ENCODE peak calls at places on chromosomes 16 and 17, in four cellular contexts. One of them, this sample, is unnamed.
A peak's percentile ranks its signal among the peaks of the same experiment; 100 is the strongest.

GRCh38 chr16:21264226-21265036 is 13.7 kb downstream of the CRYM start:
- DNase-seq in breast epithelium: no peak
- DNase-seq in AG04450: no peak
- DNase-seq in CD8-positive, alpha-beta T cell: no peak
- DNase-seq in this sample: no peak

GRCh38 chr17:17834974-17835373 is 1.8 kb downstream of the SREBF1 start:
- DNase-seq in breast epithelium: no peak
- DNase-seq in AG04450: no peak
- DNase-seq in CD8-positive, alpha-beta T cell: no peak
- DNase-seq in this sample: no peak

GRCh38 chr17:77096570-77097214 is 44.1 kb upstream of the SEC14L1 start:
- DNase-seq in breast epithelium: no peak
- DNase-seq in AG04450: no peak
- DNase-seq in CD8-positive, alpha-beta T cell: no peak
- DNase-seq in this sample: no peak

GRCh38 chr17:74750039-74750326 is 1.6 kb downstream of the NHERF1 start:
- DNase-seq in breast epithelium: no peak
- DNase-seq in AG04450: no peak
- DNase-seq in CD8-positive, alpha-beta T cell: no peak
- DNase-seq in this sample: no peak

GRCh38 chr17:79837888-79838540 is 1.2 kb downstream of the CBX4 start:
- DNase-seq in breast epithelium: no peak
- DNase-seq in AG04450: no peak
- DNase-seq in CD8-positive, alpha-beta T cell: peak; percentile 42
- DNase-seq in this sample: no peak

GRCh38 chr17:49638818-49639217 is 39.1 kb downstream of the SPOP start:
- DNase-seq in breast epithelium: no peak
- DNase-seq in AG04450: no peak
- DNase-seq in CD8-positive, alpha-beta T cell: no peak
- DNase-seq in this sample: no peak

GRCh38 chr16:11511328-11511727 is 75.4 kb downstream of the LITAF start:
- DNase-seq in breast epithelium: no peak
- DNase-seq in AG04450: no peak
- DNase-seq in CD8-positive, alpha-beta T cell: no peak
- DNase-seq in this sample: no peak

GRCh38 chr17:66451188-66452149 is 149.1 kb downstream of the PRKCA start:
- DNase-seq in breast epithelium: no peak
- DNase-seq in AG04450: no peak
- DNase-seq in CD8-positive, alpha-beta T cell: no peak
- DNase-seq in this sample: no peak

GRCh38 chr16:81896902-81897301 is 114.4 kb downstream of the SDR42E1 start:
- DNase-seq in breast epithelium: no peak
- DNase-seq in AG04450: no peak
- DNase-seq in CD8-positive, alpha-beta T cell: no peak
- DNase-seq in this sample: no peak

GRCh38 chr16:31488630-31489564 is 6.0 kb downstream of the SLC5A2 start:
- DNase-seq in breast epithelium: no peak
- DNase-seq in AG04450: no peak
- DNase-seq in CD8-positive, alpha-beta T cell: no peak
- DNase-seq in this sample: no peak

GRCh38 chr17:65134035-65134434 is 3.1 kb upstream of the RGS9 start:
- DNase-seq in breast epithelium: no peak
- DNase-seq in AG04450: no peak
- DNase-seq in CD8-positive, alpha-beta T cell: no peak
- DNase-seq in this sample: no peak

GRCh38 chr17:62790554-62790953 is 17.6 kb downstream of the MARCHF10 start:
- DNase-seq in breast epithelium: no peak
- DNase-seq in AG04450: no peak
- DNase-seq in CD8-positive, alpha-beta T cell: no peak
- DNase-seq in this sample: no peak

GRCh38 chr17:6159541-6160187 is 89.5 kb downstream of the WSCD1 start:
- DNase-seq in breast epithelium: no peak
- DNase-seq in AG04450: no peak
- DNase-seq in CD8-positive, alpha-beta T cell: no peak
- DNase-seq in this sample: no peak

GRCh38 chr16:20359997-20360396 is 7.5 kb upstream of the UMOD start:
- DNase-seq in breast epithelium: no peak
- DNase-seq in AG04450: no peak
- DNase-seq in CD8-positive, alpha-beta T cell: no peak
- DNase-seq in this sample: no peak

GRCh38 chr17:48121921-48122650 is 14.5 kb downstream of the SNX11 start:
- DNase-seq in breast epithelium: no peak
- DNase-seq in AG04450: no peak
- DNase-seq in CD8-positive, alpha-beta T cell: no peak
- DNase-seq in this sample: no peak

GRCh38 chr16:85334718-85335583 is 222.7 kb upstream of the CIBAR2 start:
- DNase-seq in breast epithelium: no peak
- DNase-seq in AG04450: no peak
- DNase-seq in CD8-positive, alpha-beta T cell: no peak
- DNase-seq in this sample: no peak
- H3K27ac ChIP-seq in breast epithelium: no peak overlapping the region
- H3K27ac ChIP-seq in AG04450: no peak overlapping the region
- H3K27ac ChIP-seq in CD8-positive, alpha-beta T cell: peak overlapping the region; percentile 36
- H3K27ac ChIP-seq in this sample: no peak overlapping the region

DNA sequence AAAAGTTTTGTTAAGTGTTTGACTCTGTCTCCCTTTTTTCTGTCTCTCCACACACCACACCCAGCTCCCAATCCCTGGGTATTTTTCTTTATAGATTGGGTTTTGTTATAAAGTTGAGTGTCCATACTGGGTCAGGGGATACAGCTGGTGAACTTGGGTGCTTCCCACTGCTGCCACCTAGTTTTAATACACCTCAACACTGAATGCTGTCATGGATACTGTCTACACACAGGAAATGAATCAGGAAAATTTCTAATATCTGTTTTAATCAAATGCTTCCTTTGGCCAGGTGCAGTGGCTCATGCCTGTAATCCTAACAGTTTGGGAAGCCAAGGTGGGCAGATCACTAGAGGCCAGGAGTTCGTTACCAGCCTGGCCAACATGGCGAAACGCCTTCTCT is 5.3 kb upstream of the TAOK1 start:
- DNase-seq in breast epithelium: no peak
- DNase-seq in AG04450: no peak
- DNase-seq in CD8-positive, alpha-beta T cell: no peak
- DNase-seq in this sample: no peak
- TF ChIP-seq CTCF in breast epithelium: no peak
- TF ChIP-seq CTCF in AG04450: no peak
- TF ChIP-seq CTCF in CD8-positive, alpha-beta T cell: no peak
- TF ChIP-seq CTCF in this sample: no peak

GRCh38 chr16:4404247-4404966 is 12.0 kb downstream of the CORO7 start:
- DNase-seq in breast epithelium: no peak
- DNase-seq in AG04450: no peak
- DNase-seq in CD8-positive, alpha-beta T cell: no peak
- DNase-seq in this sample: no peak
- H3K27ac ChIP-seq in breast epithelium: no peak overlapping the region
- H3K27ac ChIP-seq in AG04450: no peak overlapping the region
- H3K27ac ChIP-seq in CD8-positive, alpha-beta T cell: no peak overlapping the region
- H3K27ac ChIP-seq in this sample: no peak overlapping the region

DNA sequence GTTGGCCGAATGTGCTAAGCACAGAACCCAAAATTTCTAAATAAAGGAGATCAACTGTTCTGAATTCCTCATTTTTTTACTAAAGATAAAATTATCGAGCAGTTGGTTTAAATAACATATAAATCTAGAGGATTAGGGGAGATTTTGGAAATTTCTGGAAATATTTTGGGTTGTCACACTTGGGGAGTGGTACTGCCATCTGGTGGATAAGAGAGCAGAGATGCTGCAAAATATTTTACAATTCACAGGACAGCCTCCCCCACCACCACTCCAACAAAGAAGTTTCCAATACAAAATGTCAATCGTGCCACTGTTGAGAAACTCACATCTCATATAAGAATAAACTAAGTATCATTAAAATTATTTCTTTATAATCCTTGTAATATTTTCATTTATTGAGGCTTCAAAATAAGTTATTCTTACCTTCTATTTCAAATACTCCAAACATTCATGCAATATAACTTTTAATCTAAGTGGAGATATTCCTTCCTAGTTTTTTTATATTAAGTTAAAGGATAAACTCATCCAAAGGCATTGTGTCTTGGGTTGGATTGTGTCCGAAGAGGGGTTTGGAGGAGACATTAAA is 17.0 kb upstream of the ABCA8 start:
- DNase-seq in breast epithelium: no peak
- DNase-seq in AG04450: no peak
- DNase-seq in CD8-positive, alpha-beta T cell: no peak
- DNase-seq in this sample: no peak
- TF ChIP-seq CTCF in breast epithelium: no peak
- TF ChIP-seq CTCF in AG04450: peak; percentile 77
- TF ChIP-seq CTCF in CD8-positive, alpha-beta T cell: no peak
- TF ChIP-seq CTCF in this sample: peak; percentile 84

GRCh38 chr17:78146881-78147280 is 696 bp downstream of the C17orf99 start:
- DNase-seq in breast epithelium: no peak
- DNase-seq in AG04450: no peak
- DNase-seq in CD8-positive, alpha-beta T cell: no peak
- DNase-seq in this sample: no peak
- H3K27ac ChIP-seq in breast epithelium: peak overlapping the region; percentile 54
- H3K27ac ChIP-seq in AG04450: peak overlapping the region; percentile 11
- H3K27ac ChIP-seq in CD8-positive, alpha-beta T cell: no peak overlapping the region
- H3K27ac ChIP-seq in this sample: no peak overlapping the region

DNA sequence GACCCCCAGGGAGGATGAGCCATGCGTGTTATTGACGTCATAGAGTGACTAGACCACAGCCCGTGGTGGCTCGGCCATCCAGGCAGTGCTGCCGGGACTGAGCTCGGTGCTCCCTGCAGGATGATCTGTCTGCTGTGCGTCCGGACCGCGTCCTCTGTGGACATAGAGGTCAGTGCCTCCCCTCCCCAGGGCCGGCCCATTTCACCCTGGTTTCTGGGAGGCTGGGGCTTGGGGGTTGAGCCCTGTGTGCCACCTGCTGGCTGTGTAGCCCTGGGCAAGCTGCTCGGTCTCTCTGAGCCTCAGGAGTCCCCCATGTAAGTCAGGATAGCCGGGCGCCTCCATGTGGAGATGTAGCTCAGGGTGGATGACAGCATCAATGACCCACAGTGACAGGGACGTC is 8.3 kb downstream of the TSC2 start:
- DNase-seq in breast epithelium: no peak
- DNase-seq in AG04450: no peak
- DNase-seq in CD8-positive, alpha-beta T cell: no peak
- DNase-seq in this sample: peak; percentile 46
- TF ChIP-seq CTCF in breast epithelium: no peak
- TF ChIP-seq CTCF in AG04450: peak; percentile 34
- TF ChIP-seq CTCF in CD8-positive, alpha-beta T cell: no peak
- TF ChIP-seq CTCF in this sample: peak; percentile 46

GRCh38 chr16:78118469-78119025 is 19.1 kb downstream of the WWOX start:
- DNase-seq in breast epithelium: no peak
- DNase-seq in AG04450: no peak
- DNase-seq in CD8-positive, alpha-beta T cell: no peak
- DNase-seq in this sample: no peak

GRCh38 chr16:78125112-78125844 is 25.8 kb downstream of the WWOX start:
- DNase-seq in breast epithelium: no peak
- DNase-seq in AG04450: no peak
- DNase-seq in CD8-positive, alpha-beta T cell: no peak
- DNase-seq in this sample: no peak

GRCh38 chr16:78126662-78127061 is 27.2 kb downstream of the WWOX start:
- DNase-seq in breast epithelium: no peak
- DNase-seq in AG04450: no peak
- DNase-seq in CD8-positive, alpha-beta T cell: no peak
- DNase-seq in this sample: no peak

GRCh38 chr16:78127130-78127529 is 27.7 kb downstream of the WWOX start:
- DNase-seq in breast epithelium: no peak
- DNase-seq in AG04450: no peak
- DNase-seq in CD8-positive, alpha-beta T cell: no peak
- DNase-seq in this sample: no peak

GRCh38 chr16:78122774-78123315 is 23.4 kb downstream of the WWOX start:
- DNase-seq in breast epithelium: peak; percentile 73
- DNase-seq in AG04450: peak; percentile 15
- DNase-seq in CD8-positive, alpha-beta T cell: no peak
- DNase-seq in this sample: no peak
- H3K27ac ChIP-seq in breast epithelium: peak overlapping the region; percentile 88
- H3K27ac ChIP-seq in AG04450: no peak overlapping the region
- H3K27ac ChIP-seq in CD8-positive, alpha-beta T cell: no peak overlapping the region
- H3K27ac ChIP-seq in this sample: peak overlapping the region; percentile 98

DNA sequence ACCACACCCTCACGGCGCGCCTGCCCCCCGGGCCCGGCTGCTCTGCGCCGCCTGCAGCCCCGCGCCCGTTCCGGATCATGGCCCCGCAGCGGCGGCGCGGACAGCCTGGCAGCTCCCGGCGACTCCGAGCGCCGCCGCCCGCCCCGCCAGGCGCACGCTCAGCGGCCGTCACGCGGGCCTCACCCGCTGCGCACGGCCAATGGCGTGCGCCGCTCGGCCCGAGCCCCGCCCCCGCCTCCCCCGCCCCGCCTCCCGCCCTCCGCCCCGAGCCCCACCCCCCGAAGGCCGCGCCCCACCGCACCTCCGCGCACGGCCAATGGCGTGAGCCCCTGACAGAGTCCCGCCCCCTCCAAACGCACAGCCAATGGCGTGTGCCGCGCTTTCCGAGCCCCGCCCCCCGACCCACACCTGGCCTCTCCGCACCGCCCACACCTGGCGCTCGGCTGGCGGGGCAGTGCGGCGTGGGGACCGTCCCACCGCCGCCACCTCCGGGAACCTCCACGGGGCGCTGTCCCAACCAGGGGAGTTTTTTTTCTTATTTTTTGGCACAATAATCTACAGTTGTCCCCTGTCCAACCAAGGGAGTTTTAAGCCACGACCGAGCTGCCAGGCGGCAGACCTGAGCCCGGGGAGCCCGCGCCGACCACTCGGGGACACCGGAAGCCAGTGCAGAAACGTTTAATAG is at the start of gene PCYT2:
- DNase-seq in breast epithelium: peak; percentile 94
- DNase-seq in AG04450: peak; percentile 42
- DNase-seq in CD8-positive, alpha-beta T cell: peak; percentile 91
- DNase-seq in this sample: peak; percentile 82
- TF ChIP-seq CTCF in breast epithelium: no peak
- TF ChIP-seq CTCF in AG04450: no peak
- TF ChIP-seq CTCF in CD8-positive, alpha-beta T cell: no peak
- TF ChIP-seq CTCF in this sample: no peak

DNA sequence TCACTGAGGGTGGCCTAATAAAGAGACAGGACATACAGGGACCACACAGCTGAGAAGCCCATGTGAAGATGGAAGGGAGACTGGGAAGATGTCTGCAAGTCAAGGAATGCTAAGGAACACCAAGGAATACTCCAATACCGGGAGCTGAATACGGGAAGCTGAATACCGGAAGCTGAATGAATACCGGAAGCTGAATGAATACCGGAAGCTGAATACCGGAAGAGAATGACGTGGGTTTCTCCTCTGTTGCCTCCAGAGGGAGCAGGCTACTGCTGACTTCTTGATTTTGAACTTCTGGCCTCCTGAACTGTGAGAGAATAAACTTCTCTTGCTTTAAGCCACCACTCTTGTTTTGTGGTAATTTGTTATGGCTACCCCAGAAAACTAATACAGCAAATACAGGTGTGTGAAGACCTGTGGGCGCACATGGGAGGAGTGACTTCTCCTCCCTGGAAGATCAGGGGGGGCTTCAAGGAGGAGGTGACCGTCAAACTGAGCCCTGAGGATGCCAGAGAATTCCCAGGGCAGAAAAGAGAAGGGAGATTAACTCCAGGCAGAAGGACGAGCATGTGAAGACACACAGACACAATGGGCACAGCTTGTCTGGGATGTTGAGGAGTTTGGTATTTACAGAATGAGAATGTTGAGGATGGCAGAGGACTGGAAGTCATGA is 259.9 kb downstream of the IRF8 start:
- DNase-seq in breast epithelium: no peak
- DNase-seq in AG04450: no peak
- DNase-seq in CD8-positive, alpha-beta T cell: no peak
- DNase-seq in this sample: no peak
- H3K27ac ChIP-seq in breast epithelium: no peak overlapping the region
- H3K27ac ChIP-seq in AG04450: no peak overlapping the region
- H3K27ac ChIP-seq in CD8-positive, alpha-beta T cell: no peak overlapping the region
- H3K27ac ChIP-seq in this sample: no peak overlapping the region

This sample was measured in dorsolateral prefrontal cortex.